ENCODE peak calls at places on chromosomes 2 and 18, in eight cellular contexts. K is AG09309, W is AG04450, F is D721Med, R is MCF 10A, B is mesothelial cell of epicardium, N is bronchial epithelial cell, E is epithelial cell of proximal tubule. D is an unnamed sample.

GRCh38 chr2:198127627-198128026 is 323.2 kb downstream of the PLCL1 start:
- DNase-seq in N (peak), R (peak), F (no peak), W (peak), K (peak), E (peak), B (no peak), D (no peak)

GRCh38 chr2:18536100-18536499 is 24.4 kb downstream of the RDH14 start:
- DNase-seq in N (peak), R (peak), K (no peak), B (no peak), F (no peak), W (no peak), E (no peak), D (no peak)

GRCh38 chr2:15633043-15633970 is 41.6 kb downstream of the DDX1 start:
- DNase-seq in R (no peak), E (no peak), N (peak), F (no peak), B (no peak), K (no peak), W (no peak), D (no peak)

GRCh38 chr2:109545828-109546713 is 67.7 kb downstream of the SEPTIN10 start:
- DNase-seq in N (peak), E (no peak), B (no peak), K (no peak), R (peak), W (peak), F (no peak), D (peak)

GRCh38 chr18:36711813-36712444 is 116.9 kb downstream of the TPGS2 start:
- DNase-seq in E (peak), B (no peak), F (no peak), K (peak), R (peak), W (peak), N (peak), D (no peak)

GRCh38 chr2:60830991-60831390 is 50.4 kb upstream of the REL start:
- DNase-seq in R (no peak), N (peak), W (no peak), F (no peak), K (no peak), B (no peak), E (no peak), D (no peak)

GRCh38 chr2:166344286-166345113 is 31.2 kb downstream of the SCN9A start:
- DNase-seq in N (peak), R (no peak), W (peak), E (no peak), K (peak), F (no peak), B (no peak), D (no peak)

GRCh38 chr18:34543940-34544339 is 166.2 kb upstream of the DTNA start:
- DNase-seq in N (no peak), B (no peak), K (no peak), W (no peak), E (no peak), R (no peak), F (no peak), D (no peak)

GRCh38 chr18:48470484-48471180 is 61.4 kb upstream of the ZBTB7C start:
- DNase-seq in W (no peak), B (no peak), N (no peak), K (no peak), F (no peak), R (no peak), E (no peak), D (no peak)

GRCh38 chr18:31977270-31977872 is 34.4 kb upstream of the TRAPPC8 start:
- DNase-seq in N (peak), B (no peak), W (peak), F (no peak), E (no peak), R (peak), K (peak), D (no peak)

GRCh38 chr2:137535897-137536296 is 428.4 kb upstream of the HNMT start:
- DNase-seq in W (no peak), F (no peak), B (no peak), E (no peak), K (no peak), R (no peak), N (no peak), D (no peak)

GRCh38 chr2:10407841-10408648 is 40.1 kb downstream of the ODC1 start:
- DNase-seq in F (no peak), W (no peak), E (peak), R (peak), N (peak), K (peak), B (no peak), D (no peak)

GRCh38 chr2:235746257-235746934 is 252.6 kb downstream of the AGAP1 start:
- DNase-seq in B (no peak), K (peak), E (peak), N (peak), W (peak), R (peak), F (peak), D (peak)

GRCh38 chr18:9792565-9793226 is 84.6 kb downstream of the RAB31 start:
- DNase-seq in B (no peak), K (no peak), R (peak), W (no peak), F (no peak), N (no peak), E (no peak), D (no peak)

GRCh38 chr2:127712999-127713398 is 11.7 kb downstream of the SFT2D3 start:
- DNase-seq in K (no peak), F (no peak), N (no peak), W (no peak), R (no peak), B (no peak), E (no peak), D (no peak)

GRCh38 chr2:47916437-47916836 is 10.1 kb upstream of the FBXO11 start:
- DNase-seq in E (no peak), W (no peak), F (no peak), N (no peak), B (no peak), K (no peak), R (no peak), D (no peak)

GRCh38 chr2:9228088-9228751 is 21.6 kb downstream of the ASAP2 start:
- DNase-seq in N (peak), F (no peak), R (no peak), E (no peak), B (no peak), W (no peak), K (no peak), D (no peak)

GRCh38 chr2:8743261-8743660 is 61.4 kb downstream of the ID2 start:
- DNase-seq in E (no peak), N (peak), W (no peak), F (no peak), R (no peak), K (no peak), B (no peak), D (no peak)

GRCh38 chr2:158457092-158457825 is 507 bp downstream of the PKP4 start:
- DNase-seq in W (no peak), B (peak), K (no peak), R (peak), E (no peak), F (no peak), N (peak), D (peak)

GRCh38 chr2:216206821-216207220 is 97.7 kb downstream of the XRCC5 start:
- DNase-seq in B (no peak), N (no peak), R (no peak), E (no peak), K (no peak), W (no peak), F (no peak), D (no peak)

GRCh38 chr2:233085839-233086150 is 25.7 kb downstream of the INPP5D start:
- DNase-seq in B (no peak), K (no peak), R (no peak), N (no peak), W (no peak), F (no peak), E (no peak), D (no peak)

GRCh38 chr18:26621161-26622026 is 73.0 kb upstream of the KCTD1 start:
- DNase-seq in N (peak), F (no peak), W (no peak), R (peak), E (no peak), B (no peak), K (no peak), D (peak)

GRCh38 chr2:190891370-190891769 is 10.7 kb downstream of the GLS start:
- DNase-seq in E (no peak), N (no peak), K (no peak), B (no peak), F (no peak), R (no peak), W (no peak), D (no peak)

GRCh38 chr2:240260664-240261063 is 120.2 kb upstream of the OTOS start:
- DNase-seq in B (no peak), K (no peak), R (no peak), W (no peak), F (no peak), N (no peak), E (no peak), D (no peak)

GRCh38 chr2:23601301-23601965 is 216.5 kb downstream of the KLHL29 start:
- DNase-seq in E (no peak), F (no peak), B (no peak), W (no peak), R (no peak), N (no peak), K (no peak), D (no peak)

GRCh38 chr18:27785815-27786537 is 391.0 kb downstream of the CDH2 start:
- DNase-seq in F (no peak), B (no peak), R (no peak), K (no peak), W (no peak), N (no peak), E (no peak), D (no peak)

GRCh38 chr18:8478166-8478967 is 130.9 kb upstream of the RAB12 start:
- DNase-seq in F (peak), W (peak), R (peak), B (peak), E (no peak), N (peak), K (no peak), D (peak)

GRCh38 chr2:15588329-15588919 is 3.2 kb upstream of the DDX1 start:
- DNase-seq in K (peak), N (peak), R (peak), E (no peak), W (peak), B (peak), F (no peak), D (peak)

GRCh38 chr18:31680836-31681568 is 3.4 kb downstream of the B4GALT6 start:
- DNase-seq in R (peak), B (no peak), F (no peak), K (no peak), W (no peak), E (no peak), N (peak), D (no peak)

GRCh38 chr2:196983934-196984333 is 57.4 kb upstream of the PGAP1 start:
- DNase-seq in K (peak), F (no peak), E (no peak), N (peak), B (no peak), W (no peak), R (peak), D (no peak)

GRCh38 chr2:150478206-150478974 is 9.1 kb downstream of the RND3 start:
- DNase-seq in K (no peak), B (no peak), E (no peak), R (peak), W (no peak), F (no peak), N (peak), D (no peak)

GRCh38 chr2:181667234-181667633 is 10.3 kb upstream of the CERKL start:
- DNase-seq in B (no peak), N (no peak), W (no peak), F (no peak), E (no peak), R (no peak), K (no peak), D (no peak)

GRCh38 chr2:70094978-70095832 is 7.9 kb downstream of the PCBP1 start:
- DNase-seq in F (no peak), B (no peak), K (no peak), N (peak), W (no peak), R (no peak), E (no peak), D (no peak)

GRCh38 chr2:10678225-10678624 is 11.6 kb downstream of the NOL10 start:
- DNase-seq in E (no peak), N (no peak), F (no peak), B (no peak), K (no peak), R (no peak), W (no peak), D (no peak)

GRCh38 chr18:74515620-74516231 is 18.6 kb upstream of the CNDP1 start:
- DNase-seq in N (no peak), E (no peak), F (no peak), K (no peak), W (no peak), B (no peak), R (no peak), D (no peak)

GRCh38 chr2:130762910-130763385 is 7.6 kb downstream of the AMER3 start:
- DNase-seq in B (no peak), R (no peak), E (no peak), F (no peak), N (no peak), W (no peak), K (no peak), D (no peak)

GRCh38 chr18:22545091-22545795 is 127.5 kb upstream of the CTAGE1 start:
- DNase-seq in F (no peak), R (peak), W (no peak), N (no peak), B (no peak), K (no peak), E (no peak), D (no peak)

GRCh38 chr2:231146656-231147055 is 21.8 kb upstream of the HTR2B start:
- DNase-seq in B (no peak), F (no peak), N (no peak), E (no peak), W (no peak), R (no peak), K (no peak), D (no peak)
- TF ChIP-seq CTCF in B (no peak), F (no peak), N (no peak), E (no peak), W (no peak), R (no peak), K (no peak), D (no peak)

GRCh38 chr2:185268651-185269050 is 470.0 kb upstream of the FSIP2 start:
- DNase-seq in R (no peak), W (no peak), N (no peak), B (no peak), F (no peak), E (no peak), K (no peak), D (no peak)
- TF ChIP-seq CTCF in R (no peak), W (no peak), N (no peak), B (no peak), F (no peak), E (no peak), K (no peak), D (no peak)

GRCh38 chr2:79876430-79876829 is 363.6 kb downstream of the CTNNA2 start:
- DNase-seq in B (no peak), E (no peak), R (peak), F (no peak), K (no peak), N (no peak), W (no peak), D (no peak)
- TF ChIP-seq CTCF in B (peak), E (peak), R (peak), F (peak), K (no peak), N (peak), W (peak), D (peak)

DNA sequence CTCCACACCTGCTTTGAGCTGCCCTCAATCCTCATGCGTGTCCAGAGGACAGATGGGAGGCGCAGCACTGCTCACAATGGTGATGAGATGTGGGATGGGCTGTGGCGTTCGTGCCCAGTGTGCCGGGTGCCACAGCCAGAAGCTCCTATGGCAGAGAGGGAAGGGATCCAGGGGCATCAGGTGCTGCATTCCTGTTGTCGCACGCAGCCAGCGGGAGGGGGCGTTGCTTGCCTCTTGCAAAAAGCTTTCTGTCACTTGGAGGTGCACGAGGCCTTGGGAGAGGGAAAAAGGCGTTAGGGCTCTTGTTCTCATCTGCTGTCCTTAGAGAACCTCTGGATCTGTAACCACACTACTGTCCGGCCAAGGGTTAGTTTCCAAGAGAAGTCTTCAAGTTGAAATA is 29.2 kb upstream of the ALLC start:
- DNase-seq in K (no peak), F (peak), R (peak), W (no peak), B (no peak), E (no peak), N (no peak), D (no peak)
- TF ChIP-seq CTCF in K (no peak), F (peak), R (no peak), W (no peak), B (no peak), E (no peak), N (peak), D (peak)

GRCh38 chr2:74982581-74982980 is 24.1 kb downstream of the POLE4 start:
- DNase-seq in N (no peak), B (no peak), E (no peak), F (no peak), R (peak), K (no peak), W (no peak), D (no peak)
- TF ChIP-seq CTCF in N (peak), B (no peak), E (peak), F (peak), R (peak), K (peak), W (no peak), D (no peak)

GRCh38 chr2:85314884-85315242 is 12.9 kb downstream of the TGOLN2 start:
- DNase-seq in R (no peak), F (no peak), B (no peak), K (no peak), N (no peak), E (no peak), W (no peak), D (no peak)
- TF ChIP-seq CTCF in R (no peak), F (no peak), B (no peak), K (no peak), N (no peak), E (no peak), W (no peak), D (no peak)

GRCh38 chr2:222450021-222450420 is 25.7 kb downstream of the SGPP2 start:
- DNase-seq in B (no peak), E (no peak), K (no peak), F (no peak), W (no peak), R (no peak), N (no peak), D (no peak)

GRCh38 chr2:222452422-222452950 is 28.1 kb downstream of the SGPP2 start:
- DNase-seq in N (no peak), R (peak), W (no peak), B (no peak), F (no peak), K (no peak), E (no peak), D (no peak)

GRCh38 chr2:222448806-222449205 is 24.5 kb downstream of the SGPP2 start:
- DNase-seq in R (peak), E (no peak), W (peak), N (no peak), F (no peak), K (no peak), B (no peak), D (no peak)

GRCh38 chr2:222447144-222447543 is 22.8 kb downstream of the SGPP2 start:
- DNase-seq in B (no peak), K (no peak), F (no peak), E (no peak), W (no peak), N (no peak), R (no peak), D (no peak)

DNA sequence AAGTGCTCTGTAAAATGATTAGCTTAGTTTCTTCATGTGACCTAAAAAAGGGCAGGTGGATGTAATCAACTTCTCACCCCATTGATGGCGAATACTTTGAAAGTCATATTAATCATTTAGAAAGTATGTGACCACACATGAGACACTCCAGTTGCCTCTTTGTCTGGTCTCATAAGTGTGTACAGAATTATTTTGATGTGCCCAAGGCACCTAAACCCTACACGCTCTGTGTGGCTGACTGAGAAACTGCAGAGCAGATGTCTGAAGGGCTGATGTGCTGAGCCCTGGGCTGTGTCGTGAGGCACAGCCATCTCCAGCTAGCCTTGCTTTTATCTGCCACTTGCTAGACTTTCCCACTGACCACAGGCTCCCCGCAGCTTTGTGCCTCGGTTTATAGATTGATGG is 26.9 kb downstream of the SGPP2 start:
- DNase-seq in B (no peak), K (no peak), W (no peak), E (no peak), N (no peak), R (no peak), F (no peak), D (no peak)
- TF ChIP-seq CTCF in B (no peak), K (no peak), W (no peak), E (no peak), N (no peak), R (no peak), F (no peak), D (no peak)

GRCh38 chr2:45435316-45435715 is 175.8 kb downstream of the SRBD1 start:
- DNase-seq in K (peak), B (no peak), E (peak), F (no peak), R (peak), N (peak), W (peak), D (no peak)

GRCh38 chr2:45433363-45433762 is 177.7 kb downstream of the SRBD1 start:
- DNase-seq in W (no peak), B (no peak), K (no peak), N (no peak), F (no peak), E (no peak), R (no peak), D (no peak)

GRCh38 chr2:45436456-45436855 is 174.6 kb downstream of the SRBD1 start:
- DNase-seq in R (no peak), W (no peak), E (no peak), N (no peak), K (no peak), B (no peak), F (no peak), D (no peak)

DNA sequence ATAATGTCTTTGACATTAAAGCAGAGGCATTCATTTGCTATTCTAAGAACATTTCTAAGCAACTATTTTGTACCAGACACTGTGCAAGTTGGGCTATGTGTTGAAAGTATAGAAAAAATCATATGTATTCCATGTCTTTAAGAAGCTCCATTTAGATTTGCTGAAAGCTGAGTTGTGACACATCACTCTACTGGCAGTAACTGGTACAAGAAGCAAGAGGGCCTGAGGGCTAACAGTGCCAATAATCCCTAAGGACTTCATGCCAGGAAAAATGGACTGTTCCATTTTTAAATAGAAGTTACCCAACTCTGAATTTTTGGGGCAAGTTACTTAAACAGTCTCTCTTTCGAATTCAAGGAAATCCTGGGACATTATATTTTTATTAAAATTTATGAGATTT is 178.7 kb downstream of the SRBD1 start:
- DNase-seq in N (peak), R (peak), E (no peak), W (no peak), F (no peak), K (no peak), B (no peak), D (no peak)
- TF ChIP-seq CTCF in N (no peak), R (no peak), E (no peak), W (no peak), F (no peak), K (no peak), B (no peak), D (no peak)

GRCh38 chr2:209936106-209936663 is 66.3 kb upstream of the RPE start:
- DNase-seq in K (no peak), E (no peak), R (no peak), W (no peak), N (peak), F (no peak), B (no peak), D (no peak)
- TF ChIP-seq CTCF in K (no peak), E (peak), R (peak), W (peak), N (no peak), F (no peak), B (no peak), D (no peak)